ENCODE peak calls at places on chromosomes 11 and 22, in four cellular contexts. T is pancreas; O is effector memory CD4-positive, alpha-beta T cell; N is nucleus accumbens. G is an unnamed sample.

GRCh38 chr11:709109-709997 is 3.3 kb downstream of the EPS8L2 start:
- DNase-seq in N (no peak), T (peak; percentile 25), O (no peak), G (no peak)

GRCh38 chr22:18060646-18061620 is 16.9 kb upstream of the PEX26 start:
- DNase-seq in N (no peak), O (no peak), T (peak; percentile 38), G (no peak)

GRCh38 chr22:19948057-19948760 is 6.6 kb upstream of the TXNRD2 start:
- DNase-seq in O (no peak), T (no peak), N (no peak), G (no peak)

GRCh38 chr11:69444381-69445130 is 36.9 kb upstream of the LINC01488 start:
- DNase-seq in T (peak; percentile 54), N (no peak), O (no peak), G (peak; percentile 97)

GRCh38 chr11:77705195-77705876 is 67.7 kb upstream of the CLNS1A start:
- DNase-seq in N (no peak), T (no peak), O (no peak), G (no peak)

GRCh38 chr11:134634897-134635831 is 223.1 kb upstream of the B3GAT1 start:
- DNase-seq in T (no peak), O (no peak), N (no peak), G (no peak)

GRCh38 chr22:49911881-49912625 is 6.2 kb downstream of the ALG12 start:
- DNase-seq in O (no peak), N (no peak), T (no peak), G (no peak)

GRCh38 chr11:67499808-67500793 is 5.1 kb downstream of the PITPNM1 start:
- DNase-seq in O (no peak), T (no peak), N (no peak), G (no peak)

GRCh38 chr11:132886335-132886734 is 646.0 kb downstream of the OPCML start:
- DNase-seq in O (no peak), T (no peak), N (no peak), G (no peak)

GRCh38 chr11:113411536-113411935 is 24.0 kb downstream of the ANKK1 start:
- DNase-seq in T (no peak), O (no peak), N (no peak), G (no peak)

GRCh38 chr11:14906614-14907392 is 14.8 kb upstream of the CYP2R1 start:
- DNase-seq in N (no peak), O (no peak), T (peak; percentile 13), G (no peak)

GRCh38 chr11:123093686-123094085 is 31.8 kb upstream of the HSPA8 start:
- DNase-seq in N (no peak), T (no peak), O (no peak), G (no peak)

GRCh38 chr11:2305140-2305861 is 3.5 kb downstream of the TSPAN32 start:
- DNase-seq in N (no peak), O (peak; percentile 61), T (peak; percentile 86), G (peak; percentile 89)

GRCh38 chr11:57219021-57219627 is 17.9 kb downstream of the APLNR start:
- DNase-seq in N (no peak), T (no peak), O (no peak), G (no peak)

GRCh38 chr22:34992672-34993071 is 73.3 kb upstream of the ISX start:
- DNase-seq in O (no peak), N (no peak), T (no peak), G (no peak)

GRCh38 chr22:28358244-28358777 is 321.3 kb downstream of the TTC28 start:
- DNase-seq in N (no peak), T (no peak), O (no peak), G (no peak)

GRCh38 chr11:19633276-19633675 is 79.4 kb upstream of the NAV2 start:
- DNase-seq in N (no peak), T (peak; percentile 16), O (no peak), G (peak; percentile 89)

GRCh38 chr11:87574193-87574592 is 536.5 kb downstream of the TMEM135 start:
- DNase-seq in N (no peak), O (no peak), T (no peak), G (no peak)

GRCh38 chr11:131254254-131254653 is 116.2 kb upstream of the NTM start:
- DNase-seq in N (no peak), O (no peak), T (no peak), G (no peak)

GRCh38 chr22:22710719-22711531 is 66.5 kb downstream of the GGTLC2 start:
- DNase-seq in T (peak; percentile 77), N (no peak), O (peak; percentile 65), G (peak; percentile 37)

GRCh38 chr22:41382098-41382578 is 396 bp downstream of the TEF start:
- DNase-seq in O (peak; percentile 41), N (no peak), T (no peak), G (no peak)

GRCh38 chr11:2761131-2762030 is 61.6 kb upstream of the KCNQ1OT1 start:
- DNase-seq in O (no peak), T (peak; percentile 7), N (no peak), G (peak; percentile 95)